ENCODE peak calls at places on chromosomes 16 and 17, in nine cellular contexts. One of them, this sample, is unnamed.

GRCh38 chr17:35119370-35120185 is at the start of gene RAD51D:
- DNase-seq in left kidney: peak; percentile 92
- DNase-seq in NCI-H2081: peak; percentile 78
- DNase-seq in NCI-H1694 treated with DMSO at 0.1 percent for 48 hours: peak; percentile 70
- DNase-seq in left ventricle myocardium inferior: peak; percentile 77
- DNase-seq in A549: peak; percentile 83
- DNase-seq in NCI-H748 treated with DMSO at 0.1 percent for 48 hours: peak; percentile 41
- DNase-seq in stimulated activated CD4-positive, alpha-beta T cell treated with anti-CD3 and anti-CD28 coated beads, Interleukin-15, amount 100 ng/mL, for 24 hours: peak; percentile 85
- DNase-seq in stimulated activated CD8-positive, alpha-beta memory T cell treated with anti-CD3 and anti-CD28 coated beads, Interleukin-2, amount 100 ng/mL, for 48 hours: peak; percentile 71
- DNase-seq in this sample: peak; percentile 88

GRCh38 chr16:7363397-7364053 is 30.9 kb downstream of the RBFOX1 start:
- DNase-seq in left kidney: peak; percentile 51
- DNase-seq in NCI-H2081: peak; percentile 39
- DNase-seq in NCI-H1694 treated with DMSO at 0.1 percent for 48 hours: peak; percentile 9
- DNase-seq in left ventricle myocardium inferior: peak; percentile 52
- DNase-seq in A549: no peak
- DNase-seq in NCI-H748 treated with DMSO at 0.1 percent for 48 hours: peak; percentile 32
- DNase-seq in stimulated activated CD4-positive, alpha-beta T cell treated with anti-CD3 and anti-CD28 coated beads, Interleukin-15, amount 100 ng/mL, for 24 hours: no peak
- DNase-seq in stimulated activated CD8-positive, alpha-beta memory T cell treated with anti-CD3 and anti-CD28 coated beads, Interleukin-2, amount 100 ng/mL, for 48 hours: no peak
- DNase-seq in this sample: no peak

GRCh38 chr17:7467498-7467897 is 11.9 kb downstream of the ZBTB4 start:
- DNase-seq in left kidney: no peak
- DNase-seq in NCI-H2081: no peak
- DNase-seq in NCI-H1694 treated with DMSO at 0.1 percent for 48 hours: no peak
- DNase-seq in left ventricle myocardium inferior: no peak
- DNase-seq in A549: no peak
- DNase-seq in NCI-H748 treated with DMSO at 0.1 percent for 48 hours: no peak
- DNase-seq in stimulated activated CD4-positive, alpha-beta T cell treated with anti-CD3 and anti-CD28 coated beads, Interleukin-15, amount 100 ng/mL, for 24 hours: no peak
- DNase-seq in stimulated activated CD8-positive, alpha-beta memory T cell treated with anti-CD3 and anti-CD28 coated beads, Interleukin-2, amount 100 ng/mL, for 48 hours: no peak
- DNase-seq in this sample: no peak

GRCh38 chr17:38916771-38917170 is 8.6 kb upstream of the LASP1NB start:
- DNase-seq in left kidney: no peak
- DNase-seq in NCI-H2081: no peak
- DNase-seq in NCI-H1694 treated with DMSO at 0.1 percent for 48 hours: no peak
- DNase-seq in left ventricle myocardium inferior: no peak
- DNase-seq in A549: no peak
- DNase-seq in NCI-H748 treated with DMSO at 0.1 percent for 48 hours: no peak
- DNase-seq in stimulated activated CD4-positive, alpha-beta T cell treated with anti-CD3 and anti-CD28 coated beads, Interleukin-15, amount 100 ng/mL, for 24 hours: no peak
- DNase-seq in stimulated activated CD8-positive, alpha-beta memory T cell treated with anti-CD3 and anti-CD28 coated beads, Interleukin-2, amount 100 ng/mL, for 48 hours: no peak
- DNase-seq in this sample: no peak

GRCh38 chr17:77323413-77324171 is 182.8 kb downstream of the SEC14L1 start:
- DNase-seq in left kidney: no peak
- DNase-seq in NCI-H2081: no peak
- DNase-seq in NCI-H1694 treated with DMSO at 0.1 percent for 48 hours: no peak
- DNase-seq in left ventricle myocardium inferior: no peak
- DNase-seq in A549: peak; percentile 77
- DNase-seq in NCI-H748 treated with DMSO at 0.1 percent for 48 hours: no peak
- DNase-seq in stimulated activated CD4-positive, alpha-beta T cell treated with anti-CD3 and anti-CD28 coated beads, Interleukin-15, amount 100 ng/mL, for 24 hours: peak; percentile 27
- DNase-seq in stimulated activated CD8-positive, alpha-beta memory T cell treated with anti-CD3 and anti-CD28 coated beads, Interleukin-2, amount 100 ng/mL, for 48 hours: no peak
- DNase-seq in this sample: peak; percentile 76

GRCh38 chr16:55389426-55390073 is 65.5 kb downstream of the IRX6 start:
- DNase-seq in left kidney: no peak
- DNase-seq in NCI-H2081: no peak
- DNase-seq in NCI-H1694 treated with DMSO at 0.1 percent for 48 hours: no peak
- DNase-seq in left ventricle myocardium inferior: peak; percentile 51
- DNase-seq in A549: no peak
- DNase-seq in NCI-H748 treated with DMSO at 0.1 percent for 48 hours: no peak
- DNase-seq in stimulated activated CD4-positive, alpha-beta T cell treated with anti-CD3 and anti-CD28 coated beads, Interleukin-15, amount 100 ng/mL, for 24 hours: no peak
- DNase-seq in stimulated activated CD8-positive, alpha-beta memory T cell treated with anti-CD3 and anti-CD28 coated beads, Interleukin-2, amount 100 ng/mL, for 48 hours: no peak
- DNase-seq in this sample: no peak

GRCh38 chr16:48627148-48627547 is 17.2 kb upstream of the N4BP1 start:
- DNase-seq in left kidney: no peak
- DNase-seq in NCI-H2081: no peak
- DNase-seq in NCI-H1694 treated with DMSO at 0.1 percent for 48 hours: no peak
- DNase-seq in left ventricle myocardium inferior: no peak
- DNase-seq in A549: no peak
- DNase-seq in NCI-H748 treated with DMSO at 0.1 percent for 48 hours: no peak
- DNase-seq in stimulated activated CD4-positive, alpha-beta T cell treated with anti-CD3 and anti-CD28 coated beads, Interleukin-15, amount 100 ng/mL, for 24 hours: no peak
- DNase-seq in stimulated activated CD8-positive, alpha-beta memory T cell treated with anti-CD3 and anti-CD28 coated beads, Interleukin-2, amount 100 ng/mL, for 48 hours: no peak
- DNase-seq in this sample: no peak

GRCh38 chr16:34078697-34079096 is 619.3 kb downstream of the TP53TG3F start:
- DNase-seq in left kidney: no peak
- DNase-seq in NCI-H2081: no peak
- DNase-seq in NCI-H1694 treated with DMSO at 0.1 percent for 48 hours: no peak
- DNase-seq in left ventricle myocardium inferior: no peak
- DNase-seq in A549: no peak
- DNase-seq in NCI-H748 treated with DMSO at 0.1 percent for 48 hours: no peak
- DNase-seq in stimulated activated CD4-positive, alpha-beta T cell treated with anti-CD3 and anti-CD28 coated beads, Interleukin-15, amount 100 ng/mL, for 24 hours: no peak
- DNase-seq in stimulated activated CD8-positive, alpha-beta memory T cell treated with anti-CD3 and anti-CD28 coated beads, Interleukin-2, amount 100 ng/mL, for 48 hours: no peak
- DNase-seq in this sample: peak; percentile 18

GRCh38 chr17:35801583-35802224 is 6.3 kb upstream of the MMP28 start:
- DNase-seq in left kidney: peak; percentile 55
- DNase-seq in NCI-H2081: peak; percentile 8
- DNase-seq in NCI-H1694 treated with DMSO at 0.1 percent for 48 hours: peak; percentile 93
- DNase-seq in left ventricle myocardium inferior: peak; percentile 82
- DNase-seq in A549: no peak
- DNase-seq in NCI-H748 treated with DMSO at 0.1 percent for 48 hours: no peak
- DNase-seq in stimulated activated CD4-positive, alpha-beta T cell treated with anti-CD3 and anti-CD28 coated beads, Interleukin-15, amount 100 ng/mL, for 24 hours: no peak
- DNase-seq in stimulated activated CD8-positive, alpha-beta memory T cell treated with anti-CD3 and anti-CD28 coated beads, Interleukin-2, amount 100 ng/mL, for 48 hours: no peak
- DNase-seq in this sample: peak; percentile 6

GRCh38 chr17:47995241-47995935 is 24.5 kb downstream of the CDK5RAP3 start:
- DNase-seq in left kidney: peak; percentile 75
- DNase-seq in NCI-H2081: no peak
- DNase-seq in NCI-H1694 treated with DMSO at 0.1 percent for 48 hours: no peak
- DNase-seq in left ventricle myocardium inferior: no peak
- DNase-seq in A549: no peak
- DNase-seq in NCI-H748 treated with DMSO at 0.1 percent for 48 hours: no peak
- DNase-seq in stimulated activated CD4-positive, alpha-beta T cell treated with anti-CD3 and anti-CD28 coated beads, Interleukin-15, amount 100 ng/mL, for 24 hours: no peak
- DNase-seq in stimulated activated CD8-positive, alpha-beta memory T cell treated with anti-CD3 and anti-CD28 coated beads, Interleukin-2, amount 100 ng/mL, for 48 hours: no peak
- DNase-seq in this sample: no peak

GRCh38 chr17:43994272-43995149 is 9.9 kb upstream of the NAGS start:
- DNase-seq in left kidney: peak; percentile 85
- DNase-seq in NCI-H2081: peak; percentile 85
- DNase-seq in NCI-H1694 treated with DMSO at 0.1 percent for 48 hours: peak; percentile 42
- DNase-seq in left ventricle myocardium inferior: peak; percentile 54
- DNase-seq in A549: peak; percentile 94
- DNase-seq in NCI-H748 treated with DMSO at 0.1 percent for 48 hours: peak; percentile 44
- DNase-seq in stimulated activated CD4-positive, alpha-beta T cell treated with anti-CD3 and anti-CD28 coated beads, Interleukin-15, amount 100 ng/mL, for 24 hours: peak; percentile 82
- DNase-seq in stimulated activated CD8-positive, alpha-beta memory T cell treated with anti-CD3 and anti-CD28 coated beads, Interleukin-2, amount 100 ng/mL, for 48 hours: peak; percentile 59
- DNase-seq in this sample: peak; percentile 51

GRCh38 chr17:61476476-61477203 is 24.4 kb downstream of the TBX4 start:
- DNase-seq in left kidney: no peak
- DNase-seq in NCI-H2081: no peak
- DNase-seq in NCI-H1694 treated with DMSO at 0.1 percent for 48 hours: no peak
- DNase-seq in left ventricle myocardium inferior: no peak
- DNase-seq in A549: no peak
- DNase-seq in NCI-H748 treated with DMSO at 0.1 percent for 48 hours: no peak
- DNase-seq in stimulated activated CD4-positive, alpha-beta T cell treated with anti-CD3 and anti-CD28 coated beads, Interleukin-15, amount 100 ng/mL, for 24 hours: no peak
- DNase-seq in stimulated activated CD8-positive, alpha-beta memory T cell treated with anti-CD3 and anti-CD28 coated beads, Interleukin-2, amount 100 ng/mL, for 48 hours: no peak
- DNase-seq in this sample: no peak

GRCh38 chr16:68948230-68948910 is 105.0 kb downstream of the TANGO6 start:
- DNase-seq in left kidney: no peak
- DNase-seq in NCI-H2081: no peak
- DNase-seq in NCI-H1694 treated with DMSO at 0.1 percent for 48 hours: no peak
- DNase-seq in left ventricle myocardium inferior: no peak
- DNase-seq in A549: no peak
- DNase-seq in NCI-H748 treated with DMSO at 0.1 percent for 48 hours: no peak
- DNase-seq in stimulated activated CD4-positive, alpha-beta T cell treated with anti-CD3 and anti-CD28 coated beads, Interleukin-15, amount 100 ng/mL, for 24 hours: no peak
- DNase-seq in stimulated activated CD8-positive, alpha-beta memory T cell treated with anti-CD3 and anti-CD28 coated beads, Interleukin-2, amount 100 ng/mL, for 48 hours: no peak
- DNase-seq in this sample: no peak

GRCh38 chr17:60524463-60525346 is 1.3 kb downstream of the APPBP2 start:
- DNase-seq in left kidney: peak; percentile 76
- DNase-seq in NCI-H2081: no peak
- DNase-seq in NCI-H1694 treated with DMSO at 0.1 percent for 48 hours: no peak
- DNase-seq in left ventricle myocardium inferior: no peak
- DNase-seq in A549: no peak
- DNase-seq in NCI-H748 treated with DMSO at 0.1 percent for 48 hours: no peak
- DNase-seq in stimulated activated CD4-positive, alpha-beta T cell treated with anti-CD3 and anti-CD28 coated beads, Interleukin-15, amount 100 ng/mL, for 24 hours: no peak
- DNase-seq in stimulated activated CD8-positive, alpha-beta memory T cell treated with anti-CD3 and anti-CD28 coated beads, Interleukin-2, amount 100 ng/mL, for 48 hours: no peak
- DNase-seq in this sample: no peak

GRCh38 chr17:6461792-6462524 is 17.7 kb downstream of the PIMREG start:
- DNase-seq in left kidney: no peak
- DNase-seq in NCI-H2081: no peak
- DNase-seq in NCI-H1694 treated with DMSO at 0.1 percent for 48 hours: no peak
- DNase-seq in left ventricle myocardium inferior: no peak
- DNase-seq in A549: no peak
- DNase-seq in NCI-H748 treated with DMSO at 0.1 percent for 48 hours: no peak
- DNase-seq in stimulated activated CD4-positive, alpha-beta T cell treated with anti-CD3 and anti-CD28 coated beads, Interleukin-15, amount 100 ng/mL, for 24 hours: peak; percentile 58
- DNase-seq in stimulated activated CD8-positive, alpha-beta memory T cell treated with anti-CD3 and anti-CD28 coated beads, Interleukin-2, amount 100 ng/mL, for 48 hours: no peak
- DNase-seq in this sample: no peak

This sample was measured in GM12865.